ENCODE peak calls at places on chromosomes 16 and 17, in seven cellular contexts. H is H1, Q is heart left ventricle, K is neural crest cell, O is prostate gland, N is mammary epithelial cell, F is lung. U is an unnamed sample.
A peak's percentile ranks its signal among the peaks of the same experiment; 100 is the strongest.

GRCh38 chr17:43020789-43021738 is 1.1 kb downstream of the VAT1 start:
- DNase-seq in H (peak; percentile 66), Q (peak; percentile 79), K (no peak), O (peak; percentile 46), N (peak; percentile 47), F (peak; percentile 72), U (peak; percentile 41)

GRCh38 chr17:57234252-57235092 is 21.9 kb upstream of the MSI2 start:
- DNase-seq in H (no peak), Q (no peak), K (no peak), O (no peak), N (no peak), F (no peak), U (no peak)

GRCh38 chr17:29113334-29113733 is 66.9 kb downstream of the MYO18A start:
- DNase-seq in H (no peak), Q (no peak), K (no peak), O (no peak), N (no peak), F (no peak), U (no peak)

GRCh38 chr16:35134471-35134870 is 1675.1 kb downstream of the TP53TG3F start:
- DNase-seq in H (no peak), Q (no peak), K (no peak), O (no peak), N (peak; percentile 95), F (no peak), U (no peak)

GRCh38 chr16:66486773-66487579 is 59.9 kb downstream of the BEAN1 start:
- DNase-seq in H (no peak), Q (no peak), K (no peak), O (no peak), N (peak; percentile 52), F (no peak), U (peak; percentile 82)

GRCh38 chr17:73357318-73357717 is 45.5 kb upstream of the CDC42EP4 start:
- DNase-seq in H (no peak), Q (peak; percentile 69), K (no peak), O (no peak), N (no peak), F (no peak), U (no peak)

GRCh38 chr16:4404247-4404966 is 12.0 kb downstream of the CORO7 start:
- DNase-seq in H (peak; percentile 93), Q (no peak), K (peak; percentile 64), O (no peak), N (no peak), F (no peak), U (peak; percentile 26)

GRCh38 chr16:66299349-66299748 is 67.1 kb upstream of the CDH5 start:
- DNase-seq in H (no peak), Q (no peak), K (no peak), O (no peak), N (no peak), F (no peak), U (no peak)

GRCh38 chr17:35846055-35846809 is 22.5 kb downstream of the HEATR9 start:
- DNase-seq in H (no peak), Q (no peak), K (no peak), O (no peak), N (no peak), F (no peak), U (peak; percentile 30)

GRCh38 chr17:72240333-72240732 is 119.5 kb downstream of the SOX9 start:
- DNase-seq in H (no peak), Q (no peak), K (no peak), O (no peak), N (no peak), F (no peak), U (no peak)

GRCh38 chr17:48002208-48002919 is 31.5 kb downstream of the CDK5RAP3 start:
- DNase-seq in H (no peak), Q (no peak), K (no peak), O (no peak), N (peak; percentile 80), F (no peak), U (peak; percentile 65)

GRCh38 chr16:87636050-87636684 is 33.9 kb downstream of the JPH3 start:
- DNase-seq in H (peak; percentile 88), Q (peak; percentile 84), K (peak; percentile 77), O (peak; percentile 47), N (peak; percentile 69), F (peak; percentile 85), U (peak; percentile 77)

GRCh38 chr16:3266873-3267537 is 10.6 kb upstream of the MEFV start:
- DNase-seq in H (no peak), Q (peak; percentile 40), K (no peak), O (no peak), N (peak; percentile 26), F (no peak), U (peak; percentile 55)

GRCh38 chr17:8117367-8117979 is 841 bp downstream of the ALOXE3 start:
- DNase-seq in H (no peak), Q (no peak), K (no peak), O (no peak), N (no peak), F (no peak), U (no peak)

GRCh38 chr17:56917559-56918296 is 3.9 kb upstream of the TRIM25 start:
- DNase-seq in H (no peak), Q (peak; percentile 46), K (no peak), O (no peak), N (no peak), F (no peak), U (no peak)

DNA sequence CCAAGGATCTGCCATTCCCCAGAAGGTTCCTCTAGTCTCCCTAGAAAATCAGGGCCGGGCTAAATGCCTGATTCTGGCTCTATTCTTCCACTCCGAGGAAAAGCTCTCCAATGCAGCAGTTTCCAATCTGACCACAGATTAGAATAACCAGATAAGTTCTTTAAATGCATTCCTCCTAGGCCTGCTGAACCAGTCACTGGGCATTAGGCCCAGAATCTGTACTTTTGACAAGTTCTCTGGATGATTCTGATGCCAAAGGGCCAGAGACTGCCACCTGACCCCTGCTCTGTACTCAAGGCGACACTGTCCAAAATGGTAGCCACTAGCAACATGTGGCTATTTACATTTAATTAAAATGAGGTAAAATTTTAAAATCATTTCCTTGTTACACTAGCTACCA is 22.3 kb downstream of the MAP3K14 start:
- DNase-seq in H (no peak), Q (peak; percentile 61), K (no peak), O (peak; percentile 89), N (peak; percentile 54), F (peak; percentile 77), U (peak; percentile 88)
- TF ChIP-seq CTCF in H (no peak), Q (no peak), K (no peak), O (no peak), N (no peak), F (no peak), U (no peak)

GRCh38 chr17:5592382-5592781 is 8.1 kb upstream of the NLRP1 start:
- DNase-seq in H (no peak), Q (no peak), K (no peak), O (no peak), N (peak; percentile 31), F (no peak), U (peak; percentile 63)
- TF ChIP-seq CTCF in H (no peak), Q (peak; percentile 30), K (peak; percentile 75), O (peak; percentile 66), N (peak; percentile 51), F (peak; percentile 43), U (peak; percentile 87)

GRCh38 chr17:39672522-39673334 is 4.5 kb downstream of the PNMT start:
- DNase-seq in H (no peak), Q (no peak), K (no peak), O (no peak), N (no peak), F (no peak), U (no peak)
- TF ChIP-seq CTCF in H (no peak), Q (no peak), K (no peak), O (no peak), N (no peak), F (no peak), U (peak; percentile 56)

GRCh38 chr17:67157732-67158639 is 87.0 kb downstream of the HELZ start:
- DNase-seq in H (no peak), Q (no peak), K (no peak), O (no peak), N (no peak), F (no peak), U (peak; percentile 27)
- TF ChIP-seq CTCF in H (no peak), Q (no peak), K (peak; percentile 54), O (no peak), N (peak; percentile 46), F (no peak), U (peak; percentile 66)

DNA sequence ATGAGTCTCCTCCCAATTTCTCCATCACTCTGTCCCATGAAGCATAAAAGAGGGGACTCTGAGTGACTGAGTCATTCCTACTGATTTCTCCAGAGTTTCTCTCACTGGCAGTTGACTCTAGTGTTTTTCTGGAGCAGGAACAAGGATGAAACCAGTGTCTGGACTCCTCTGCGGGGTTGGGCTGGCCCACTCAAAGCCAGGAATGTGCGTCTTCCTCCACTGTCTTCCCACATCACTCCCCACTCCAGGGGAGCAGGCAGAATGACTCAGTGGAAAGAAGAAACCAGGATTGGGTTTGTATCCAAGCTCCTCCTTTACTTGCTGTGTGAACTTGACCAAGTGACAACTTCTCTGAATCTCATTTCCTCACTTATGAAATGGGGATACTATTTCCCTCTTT is 497.5 kb upstream of the SALL1 start:
- DNase-seq in H (no peak), Q (no peak), K (no peak), O (no peak), N (no peak), F (no peak), U (peak; percentile 63)
- TF ChIP-seq CTCF in H (no peak), Q (no peak), K (no peak), O (no peak), N (no peak), F (no peak), U (no peak)

DNA sequence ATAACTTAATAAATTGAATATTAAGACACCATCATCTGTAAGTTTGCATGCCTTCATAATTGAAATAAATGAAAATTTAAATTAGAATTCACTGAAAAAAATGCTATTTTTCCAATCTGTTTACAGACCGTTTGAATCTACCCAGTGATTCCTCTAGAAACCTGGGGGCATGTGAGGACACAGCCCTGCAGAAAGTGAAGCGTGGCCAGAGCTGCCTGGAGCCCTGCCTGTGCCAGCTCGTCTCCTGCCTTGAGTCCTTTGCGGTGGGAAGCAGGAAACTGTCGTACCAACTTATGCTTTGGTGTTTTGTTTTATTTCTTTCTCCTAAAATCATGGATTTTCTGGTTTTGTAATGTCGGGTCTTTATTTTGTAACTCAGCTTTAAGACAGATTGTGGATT is 67.8 kb upstream of the FA2H start:
- DNase-seq in H (no peak), Q (no peak), K (no peak), O (peak; percentile 9), N (peak; percentile 44), F (no peak), U (no peak)
- TF ChIP-seq CTCF in H (no peak), Q (no peak), K (no peak), O (no peak), N (no peak), F (no peak), U (no peak)